ENCODE peak calls at places on chromosomes 3 and 15, in four cellular contexts. Z is cardiac fibroblast, L is IMR-90, B is HFF-Myc. E is an unnamed sample.

GRCh38 chr15:31275331-31276262 is 51.0 kb upstream of the KLF13 start:
- DNase-seq in L (no peak), B (no peak), Z (no peak), E (no peak)

GRCh38 chr3:2896281-2896967 is 213.8 kb downstream of the IL5RA start:
- DNase-seq in B (no peak), L (no peak), Z (no peak), E (no peak)

GRCh38 chr15:73345658-73346057 is 23.1 kb downstream of the HCN4 start:
- DNase-seq in Z (no peak), L (no peak), B (no peak), E (no peak)

GRCh38 chr3:116815831-116816588 is 106.4 kb downstream of the TUSC7 start:
- DNase-seq in L (peak), Z (peak), B (no peak), E (no peak)

GRCh38 chr3:151439652-151440125 is 21.2 kb downstream of the IGSF10 start:
- DNase-seq in B (peak), Z (peak), L (peak), E (peak)

GRCh38 chr3:41075958-41076357 is 123.3 kb upstream of the CTNNB1 start:
- DNase-seq in L (no peak), B (no peak), Z (peak), E (no peak)

GRCh38 chr15:68214838-68215234 is 9.7 kb upstream of the CALML4 start:
- DNase-seq in B (no peak), Z (no peak), L (no peak), E (no peak)

GRCh38 chr3:146250449-146251382 is at the start of gene PLSCR4:
- DNase-seq in L (peak), B (no peak), Z (peak), E (no peak)

GRCh38 chr3:128597900-128598299 is 52.7 kb downstream of the RPN1 start:
- DNase-seq in Z (no peak), B (no peak), L (peak), E (no peak)

GRCh38 chr3:133644768-133645167 is 17.0 kb downstream of the TOPBP1 start:
- DNase-seq in L (peak), B (peak), Z (peak), E (no peak)

GRCh38 chr15:85889956-85890619 is 95.4 kb upstream of the KLHL25 start:
- DNase-seq in L (no peak), B (no peak), Z (no peak), E (no peak)

GRCh38 chr15:48803877-48804276 is 7.0 kb downstream of the CEP152 start:
- DNase-seq in Z (no peak), L (no peak), B (no peak), E (no peak)

GRCh38 chr3:47613723-47614122 is 35.1 kb upstream of the CSPG5 start:
- DNase-seq in B (no peak), Z (no peak), L (no peak), E (no peak)

GRCh38 chr15:89143503-89144162 is 55.4 kb downstream of the ABHD2 start:
- DNase-seq in Z (peak), B (peak), L (peak), E (no peak)

GRCh38 chr3:22349445-22349844 is 598.4 kb upstream of the ZNF385D start:
- DNase-seq in L (no peak), Z (no peak), B (no peak), E (no peak)

GRCh38 chr3:82005266-82005665 is 243.8 kb upstream of the GBE1 start:
- DNase-seq in B (no peak), L (no peak), Z (no peak), E (no peak)

GRCh38 chr15:95590533-95591044 is 739.9 kb upstream of the NR2F2 start:
- DNase-seq in Z (peak), L (no peak), B (no peak), E (no peak)

GRCh38 chr15:50774450-50774849 is 8.9 kb upstream of the SPPL2A start:
- DNase-seq in Z (no peak), L (peak), B (no peak), E (peak)

GRCh38 chr3:135803291-135803690 is 162.2 kb upstream of the PPP2R3A start:
- DNase-seq in Z (no peak), B (no peak), L (no peak), E (no peak)

GRCh38 chr15:52171386-52171785 is 19.8 kb downstream of the GNB5 start:
- DNase-seq in L (peak), B (no peak), Z (peak), E (no peak)

GRCh38 chr3:58609990-58610389 is 32.8 kb upstream of the FAM107A start:
- DNase-seq in B (no peak), L (no peak), Z (no peak), E (no peak)

GRCh38 chr3:181103605-181104004 is 114.1 kb upstream of the DNAJC19 start:
- DNase-seq in B (peak), Z (no peak), L (no peak), E (no peak)

GRCh38 chr15:96657096-96657495 is 326.6 kb downstream of the NR2F2 start:
- DNase-seq in B (no peak), Z (no peak), L (no peak), E (no peak)
- TF ChIP-seq CTCF in B (no peak), Z (no peak), L (no peak), E (no peak)

DNA sequence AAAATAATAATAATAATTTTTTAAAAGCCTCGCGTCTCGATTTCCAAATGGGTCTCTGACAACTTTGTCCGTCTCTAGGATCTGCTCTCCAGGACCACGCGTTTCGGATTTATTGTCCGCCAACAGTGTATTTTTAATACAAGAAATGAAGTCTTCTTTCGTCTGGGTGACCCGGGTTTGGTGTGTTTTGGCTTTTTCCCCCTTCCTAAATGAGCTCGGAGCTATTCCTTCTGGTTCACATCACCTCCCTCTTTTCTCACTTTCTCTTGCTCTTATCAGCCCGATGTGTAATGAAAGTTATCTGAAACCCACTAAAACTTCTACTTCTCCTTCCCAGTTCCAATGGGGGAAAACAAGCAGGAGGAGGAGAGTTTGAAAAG is 516.7 kb downstream of the MECOM start:
- DNase-seq in Z (no peak), L (peak), B (no peak), E (no peak)
- H3K4me3 ChIP-seq in Z (peak), L (peak), B (peak), E (peak)

DNA sequence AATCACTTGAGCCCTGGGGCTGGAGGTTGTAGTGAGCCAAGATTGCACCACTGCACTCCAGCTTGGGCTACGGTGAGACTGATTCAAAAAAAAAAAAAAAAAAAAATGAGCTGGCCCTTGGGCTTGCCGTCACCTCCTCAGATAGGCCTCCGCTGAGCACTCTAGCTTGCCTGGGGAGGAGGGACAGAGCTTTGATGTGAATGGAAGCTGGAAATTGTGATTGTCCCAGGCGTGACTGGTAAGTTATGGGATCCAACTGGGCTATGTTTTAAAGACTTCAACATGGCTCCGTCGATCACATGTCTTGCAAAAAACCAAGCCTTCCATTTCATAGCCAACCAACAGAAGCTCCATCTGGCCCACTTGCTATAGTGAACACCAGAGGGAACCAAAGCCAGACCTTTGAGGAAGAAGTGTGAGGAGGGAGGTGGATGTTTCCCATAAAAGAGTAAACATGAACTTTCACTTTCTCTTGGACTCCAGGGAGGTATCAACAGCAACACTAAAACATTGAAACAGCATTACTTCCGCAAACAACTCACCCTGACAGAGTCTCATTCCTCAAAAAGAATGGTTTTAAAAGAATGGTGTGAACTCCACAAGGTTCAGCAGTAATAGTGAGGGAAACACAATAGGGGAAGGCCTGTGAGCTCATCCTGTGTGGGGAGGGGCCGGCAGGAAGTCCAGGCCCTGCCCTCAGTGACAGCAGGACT is 59.3 kb upstream of the IL12A start:
- DNase-seq in Z (peak), L (peak), B (peak), E (peak)
- TF ChIP-seq CTCF in Z (peak), L (peak), B (peak), E (peak)

DNA sequence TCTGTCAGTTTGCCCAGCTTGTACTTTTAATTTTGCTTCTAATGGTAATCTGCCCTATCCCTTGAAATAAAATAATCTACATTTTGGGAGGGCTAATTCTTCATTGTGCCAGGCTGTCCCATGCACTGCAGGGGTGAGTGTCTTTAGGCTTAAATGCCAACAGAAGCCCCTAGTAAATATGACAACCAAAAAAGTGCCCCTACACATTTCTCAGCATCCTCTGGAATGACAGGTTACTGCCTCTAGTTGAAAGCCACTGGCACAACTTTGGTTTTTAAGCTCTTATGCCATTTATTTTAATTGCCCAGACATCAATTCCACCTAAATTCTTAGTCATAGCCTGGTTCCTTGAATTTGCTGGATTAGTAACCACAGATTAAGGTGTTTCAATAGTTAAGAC is 3.4 kb downstream of the EPM2AIP1 start:
- DNase-seq in B (no peak), Z (no peak), L (no peak), E (no peak)
- H3K4me3 ChIP-seq in B (peak), Z (no peak), L (no peak), E (no peak)

DNA sequence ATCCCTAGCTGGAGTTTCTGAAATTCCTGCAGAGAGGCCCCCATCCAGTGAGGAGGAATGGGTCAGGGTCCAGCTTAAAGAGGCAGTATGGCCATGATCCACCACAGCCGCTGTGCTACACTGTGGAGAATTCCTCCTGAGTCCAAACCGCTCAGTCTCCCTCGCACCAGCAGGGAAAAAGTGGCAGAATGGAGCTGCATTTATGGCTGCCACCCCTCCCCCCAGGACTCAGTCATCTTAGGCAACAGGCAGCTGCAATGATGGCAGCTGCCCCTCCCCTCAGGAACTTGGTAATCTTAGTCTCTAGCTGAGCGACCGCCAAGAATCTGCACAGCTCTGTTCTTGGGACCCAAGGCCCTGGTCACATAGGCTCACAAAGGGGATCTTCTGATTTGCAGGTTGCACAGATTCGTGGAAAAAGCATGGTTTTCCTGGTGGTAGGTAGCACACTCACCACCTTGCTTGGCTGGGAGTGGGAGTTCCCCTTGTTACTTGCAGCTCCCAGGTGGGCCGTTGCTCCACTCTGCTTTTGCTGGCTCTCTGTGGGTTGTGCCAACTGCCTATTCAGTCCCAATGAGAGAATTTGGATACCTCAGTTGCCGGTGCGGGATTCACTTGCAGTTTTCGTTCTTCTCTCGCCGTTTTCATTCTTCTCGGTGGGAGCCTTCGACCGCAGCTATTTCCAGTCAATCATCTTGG is 204.1 kb downstream of the STXBP5L start:
- DNase-seq in B (no peak), L (no peak), Z (no peak), E (no peak)
- TF ChIP-seq CTCF in B (no peak), L (no peak), Z (no peak), E (no peak)

DNA sequence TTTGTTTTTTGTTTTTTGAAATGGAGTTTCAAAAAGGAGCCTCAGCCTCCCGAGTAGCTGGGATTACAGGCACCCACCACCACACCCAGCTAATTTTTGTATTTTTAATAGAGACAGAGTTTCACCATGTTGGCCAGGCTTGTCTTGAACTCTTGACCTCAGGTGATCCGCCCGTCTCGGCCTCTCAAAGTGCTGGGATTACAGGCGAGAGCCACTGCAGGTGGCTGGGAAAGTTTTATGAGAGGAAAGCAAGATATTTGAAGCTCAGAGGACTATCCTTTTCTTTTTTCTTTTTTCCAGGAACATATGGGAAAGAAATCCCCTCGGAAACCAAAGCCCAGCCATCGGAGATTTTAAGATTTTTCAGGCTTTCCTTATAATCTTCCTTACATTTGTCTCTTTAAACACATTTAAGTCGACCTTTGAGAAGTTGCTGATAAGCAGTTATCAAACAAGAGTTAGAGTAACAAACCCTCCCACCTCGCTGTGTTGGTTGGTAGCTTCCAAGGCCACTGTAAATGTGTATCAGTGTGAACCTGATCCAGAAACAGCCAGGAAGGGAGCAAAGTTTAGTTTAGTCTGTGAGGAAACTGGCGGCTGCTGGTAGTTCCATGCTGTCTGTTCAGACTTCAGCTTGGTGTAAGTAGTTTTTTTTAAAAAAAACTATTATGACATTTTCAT is 34.5 kb upstream of the MAP3K13 start:
- DNase-seq in L (no peak), Z (no peak), B (no peak), E (no peak)
- H3K4me3 ChIP-seq in L (no peak), Z (no peak), B (no peak), E (no peak)

DNA sequence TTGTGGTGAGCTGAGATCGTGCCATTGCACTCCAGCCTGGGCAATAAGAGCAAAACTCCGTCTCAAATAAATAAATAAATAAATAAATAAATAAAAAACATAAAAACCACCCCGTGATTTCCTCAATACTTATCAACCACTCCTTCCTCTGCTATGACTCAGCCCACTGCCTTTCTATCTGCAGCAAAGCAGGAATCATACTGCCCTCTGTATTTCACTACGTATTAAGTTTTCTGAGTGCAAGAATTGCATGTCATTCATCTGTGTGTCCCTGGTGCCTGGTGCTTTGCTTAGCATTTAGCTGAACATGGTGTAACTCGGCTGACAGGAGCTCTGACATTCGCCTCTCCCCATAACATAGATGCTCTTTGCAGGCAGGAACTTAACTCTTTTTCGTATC is 7.1 kb downstream of the LSG1 start:
- DNase-seq in B (no peak), L (no peak), Z (peak), E (no peak)
- TF ChIP-seq CTCF in B (no peak), L (no peak), Z (peak), E (no peak)

E was measured in LNCaP clone FGC.